ENCODE peak calls at places on chromosomes 1 and 21, in four cellular contexts. R is IMR-90, G is mesendoderm, X is H9. C is an unnamed sample.

GRCh38 chr1:108049083-108049819 is 84.3 kb upstream of the VAV3 start:
- DNase-seq in R (no peak), X (peak; percentile 68), G (peak; percentile 72), C (no peak)

GRCh38 chr1:162011337-162012012 is 12.2 kb downstream of the OLFML2B start:
- DNase-seq in R (no peak), G (no peak), X (no peak), C (no peak)

GRCh38 chr1:184555665-184556641 is 169.1 kb downstream of the C1orf21 start:
- DNase-seq in R (no peak), G (no peak), X (no peak), C (no peak)

GRCh38 chr1:21216835-21217811 is 40.4 kb upstream of the EIF4G3 start:
- DNase-seq in G (peak; percentile 75), R (peak; percentile 39), X (peak; percentile 71), C (peak; percentile 88)

GRCh38 chr21:25456672-25457071 is 150.6 kb downstream of the MRPL39 start:
- DNase-seq in G (no peak), R (peak; percentile 7), X (no peak), C (no peak)

GRCh38 chr1:88935522-88936222 is 44.3 kb upstream of the GTF2B start:
- DNase-seq in G (peak; percentile 18), R (peak; percentile 52), X (no peak), C (no peak)

GRCh38 chr1:219159946-219160645 is 13.6 kb upstream of the LYPLAL1 start:
- DNase-seq in X (no peak), R (no peak), G (no peak), C (no peak)

GRCh38 chr1:230141002-230141648 is 74.1 kb downstream of the GALNT2 start:
- DNase-seq in R (peak; percentile 79), X (no peak), G (no peak), C (no peak)

GRCh38 chr1:9201421-9202239 is 32.9 kb upstream of the H6PD start:
- DNase-seq in R (peak; percentile 86), X (peak; percentile 53), G (peak; percentile 35), C (no peak)

GRCh38 chr1:187985145-187985896 is 1156.6 kb downstream of the PLA2G4A start:
- DNase-seq in R (no peak), X (no peak), G (no peak), C (no peak)

GRCh38 chr21:45427331-45428271 is 22.6 kb downstream of the COL18A1 start:
- DNase-seq in X (peak; percentile 91), R (peak; percentile 98), G (peak; percentile 97), C (no peak)

GRCh38 chr1:87129606-87130005 is 199.1 kb upstream of the LMO4 start:
- DNase-seq in R (no peak), X (no peak), G (no peak), C (no peak)

GRCh38 chr1:200035397-200035955 is 8.0 kb downstream of the NR5A2 start:
- DNase-seq in X (peak; percentile 30), R (no peak), G (no peak), C (peak; percentile 58)

GRCh38 chr1:30388386-30388785 is 335.0 kb downstream of the MATN1 start:
- DNase-seq in X (no peak), R (no peak), G (no peak), C (no peak)

GRCh38 chr1:199422206-199422605 is 605.3 kb upstream of the NR5A2 start:
- DNase-seq in R (peak; percentile 55), G (peak; percentile 83), X (peak; percentile 62), C (peak; percentile 17)

GRCh38 chr1:58869638-58870297 is 85.9 kb upstream of the JUN start:
- DNase-seq in R (no peak), G (no peak), X (no peak), C (no peak)

GRCh38 chr1:58862728-58863385 is 79.0 kb upstream of the JUN start:
- DNase-seq in R (no peak), X (no peak), G (no peak), C (no peak)

GRCh38 chr1:58864654-58865053 is 80.8 kb upstream of the JUN start:
- DNase-seq in R (no peak), X (no peak), G (no peak), C (no peak)

GRCh38 chr1:58870298-58870676 is 86.4 kb upstream of the JUN start:
- DNase-seq in G (no peak), X (no peak), R (no peak), C (no peak)

GRCh38 chr1:58866578-58866977 is 82.7 kb upstream of the JUN start:
- DNase-seq in R (no peak), X (no peak), G (no peak), C (no peak)
- H4K5ac ChIP-seq in R (no peak overlapping the region), X (no peak overlapping the region), G (no peak overlapping the region), C (no peak overlapping the region)

DNA sequence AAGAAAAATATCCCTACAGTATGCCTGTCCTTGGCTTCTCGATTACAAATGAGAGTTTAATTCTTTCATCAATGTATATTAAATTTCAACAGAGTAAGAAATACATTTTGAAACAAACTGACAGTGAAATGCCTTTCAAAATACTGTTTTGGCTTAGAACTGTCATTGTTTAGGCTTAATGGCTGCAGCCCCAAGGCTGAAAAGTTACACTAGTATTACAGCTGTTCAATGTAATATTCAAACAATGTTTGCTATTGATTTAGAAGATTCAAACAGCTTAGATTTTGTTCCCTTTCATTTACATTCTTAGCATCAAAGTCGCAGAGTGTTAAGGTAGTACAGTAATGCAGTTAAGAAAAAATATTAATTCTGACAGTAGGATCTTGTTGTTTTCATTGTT is 882.9 kb upstream of the ADGRL2 start:
- DNase-seq in R (no peak), X (no peak), G (no peak), C (no peak)
- H2BK120ac ChIP-seq in R (no peak overlapping the region), X (no peak overlapping the region), G (no peak overlapping the region), C (no peak overlapping the region)

DNA sequence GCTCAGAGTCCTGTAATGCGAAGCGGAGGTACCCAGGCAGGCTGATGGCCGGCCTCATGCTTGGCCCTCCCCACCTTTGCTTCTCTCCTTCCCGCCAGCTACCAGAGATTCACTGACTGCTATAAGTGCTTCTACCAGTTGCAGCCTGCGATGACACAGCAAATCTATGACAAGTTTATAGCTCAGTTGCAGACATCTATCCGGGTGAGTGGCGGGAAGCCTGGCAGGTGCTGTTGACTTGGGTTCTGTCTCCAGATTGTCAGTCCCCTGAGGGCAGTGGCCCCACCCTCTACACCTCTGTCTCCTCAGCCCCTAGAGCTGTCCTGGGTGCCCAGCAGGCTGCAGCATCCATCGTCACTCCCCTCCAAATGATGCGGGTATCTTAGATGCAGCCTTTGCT is 9.8 kb upstream of the BGLAP start:
- DNase-seq in G (no peak), R (no peak), X (no peak), C (no peak)
- H4K5ac ChIP-seq in G (no peak overlapping the region), R (no peak overlapping the region), X (no peak overlapping the region), C (no peak overlapping the region)

DNA sequence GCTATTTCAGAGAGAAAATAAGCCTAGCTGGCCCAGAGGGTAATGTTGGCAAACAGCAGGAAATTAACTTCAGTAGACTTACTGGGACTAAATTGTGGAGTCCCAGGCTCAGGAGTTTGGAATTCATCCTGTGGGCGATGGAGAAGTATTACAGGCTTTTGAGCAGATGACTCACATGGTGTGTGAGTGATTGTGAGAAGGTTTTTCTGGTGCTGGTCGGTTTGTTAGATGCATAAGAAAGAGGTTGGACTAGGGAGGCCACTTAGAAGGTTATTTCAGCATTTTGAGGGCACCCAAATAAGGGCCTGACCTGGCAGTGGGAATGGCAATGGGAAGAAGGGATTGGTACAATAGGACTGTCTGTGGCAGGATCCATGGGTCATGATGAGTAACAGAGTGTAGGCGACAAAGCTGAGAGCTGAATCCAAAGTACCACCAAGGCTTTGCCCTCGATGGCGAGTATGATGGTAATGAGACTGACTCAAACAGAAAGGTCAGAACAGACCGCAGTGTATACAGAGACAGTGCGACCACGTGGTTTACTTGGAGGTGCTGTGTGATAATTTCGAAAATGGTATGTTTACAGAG is 69.2 kb upstream of the KIF26B start:
- DNase-seq in R (peak; percentile 97), X (no peak), G (no peak), C (no peak)
- H2BK120ac ChIP-seq in R (peak overlapping the region; percentile 97), X (no peak overlapping the region), G (no peak overlapping the region), C (no peak overlapping the region)

GRCh38 chr21:42512346-42513034 is 1.2 kb upstream of the SLC37A1 start:
- DNase-seq in R (no peak), G (no peak), X (no peak), C (no peak)

GRCh38 chr21:42505090-42505726 is 8.4 kb upstream of the SLC37A1 start:
- DNase-seq in G (no peak), X (no peak), R (no peak), C (no peak)

GRCh38 chr21:42507418-42507817 is 6.2 kb upstream of the SLC37A1 start:
- DNase-seq in X (no peak), R (no peak), G (no peak), C (no peak)

GRCh38 chr21:42508371-42508770 is 5.3 kb upstream of the SLC37A1 start:
- DNase-seq in X (no peak), G (no peak), R (no peak), C (no peak)

GRCh38 chr21:42509239-42509638 is 4.4 kb upstream of the SLC37A1 start:
- DNase-seq in G (no peak), X (no peak), R (no peak), C (no peak)
- H4K5ac ChIP-seq in G (no peak overlapping the region), X (no peak overlapping the region), R (no peak overlapping the region), C (no peak overlapping the region)

GRCh38 chr1:33164120-33164519 is 17.7 kb downstream of the TRIM62 start:
- DNase-seq in R (no peak), G (no peak), X (no peak), C (no peak)

GRCh38 chr1:33163621-33164071 is 18.2 kb downstream of the TRIM62 start:
- DNase-seq in R (peak; percentile 90), X (peak; percentile 57), G (peak; percentile 57), C (no peak)

GRCh38 chr1:33159577-33159976 is 22.3 kb downstream of the TRIM62 start:
- DNase-seq in R (no peak), G (no peak), X (no peak), C (no peak)

GRCh38 chr1:33161061-33161681 is 20.7 kb downstream of the TRIM62 start:
- DNase-seq in R (peak; percentile 48), X (no peak), G (no peak), C (no peak)

GRCh38 chr1:33162141-33162540 is 19.7 kb downstream of the TRIM62 start:
- DNase-seq in X (no peak), G (no peak), R (no peak), C (no peak)
- H2BK120ac ChIP-seq in X (no peak overlapping the region), G (no peak overlapping the region), R (peak overlapping the region; percentile 71), C (no peak overlapping the region)

GRCh38 chr1:33655496-33655895 is 183.1 kb downstream of the ZSCAN20 start:
- DNase-seq in G (no peak), X (no peak), R (no peak), C (no peak)

GRCh38 chr1:33660244-33660643 is 187.8 kb downstream of the ZSCAN20 start:
- DNase-seq in R (no peak), X (no peak), G (no peak), C (no peak)

GRCh38 chr1:33659641-33660040 is 187.2 kb downstream of the ZSCAN20 start:
- DNase-seq in G (no peak), R (no peak), X (no peak), C (no peak)

GRCh38 chr1:33656467-33656866 is 184.0 kb downstream of the ZSCAN20 start:
- DNase-seq in R (no peak), X (no peak), G (no peak), C (no peak)

DNA sequence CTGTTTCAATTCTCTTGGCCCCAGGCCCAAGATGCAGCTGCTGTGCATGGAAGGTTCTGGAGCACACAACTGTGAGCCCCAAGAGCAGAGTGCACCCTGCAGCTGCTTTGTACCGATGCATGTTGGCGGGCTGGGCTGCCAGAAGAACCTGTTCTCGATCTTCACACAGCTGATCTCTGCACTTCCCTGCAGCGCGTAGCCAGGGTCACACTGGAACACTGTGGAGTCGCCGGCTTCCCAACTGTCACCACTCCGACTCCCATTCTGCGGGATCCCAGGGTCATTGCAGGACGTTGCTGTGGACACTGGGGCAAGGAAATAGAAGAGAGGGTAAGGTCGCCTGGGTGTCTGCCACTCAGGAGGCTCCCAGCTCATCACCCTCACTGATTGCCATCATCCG is 185.4 kb downstream of the ZSCAN20 start:
- DNase-seq in R (no peak), G (no peak), X (no peak), C (no peak)
- H4K5ac ChIP-seq in R (no peak overlapping the region), G (no peak overlapping the region), X (no peak overlapping the region), C (no peak overlapping the region)